ENCODE peak calls at places on chromosome 9, in ten cellular contexts. E is foreskin keratinocyte, C is OCI-LY7, M is GM10248, A is HT1080, Q is head of caudate nucleus, H is iris pigment epithelial cell, J is WTC11, B is sciatic nerve, P is HAP-1. R is an unnamed sample.

GRCh38 chr9:134225186-134225585 is 60.8 kb upstream of the RNU6ATAC start:
- DNase-seq in B (no peak), C (peak), E (no peak), P (no peak), M (no peak), Q (no peak), J (no peak), A (no peak), H (no peak), R (no peak)

GRCh38 chr9:81683214-81683613 is 6.1 kb downstream of the TLE1 start:
- DNase-seq in C (no peak), J (no peak), E (no peak), H (no peak), P (no peak), B (no peak), M (no peak), A (no peak), Q (no peak), R (no peak)

GRCh38 chr9:120877276-120878034 is 467 bp upstream of the PHF19 start:
- DNase-seq in H (peak), Q (peak), B (peak), A (peak), M (peak), C (peak), J (peak), E (peak), P (peak), R (peak)

GRCh38 chr9:69085523-69086283 is 50.2 kb downstream of the FXN start:
- DNase-seq in A (no peak), E (no peak), M (no peak), C (no peak), H (peak), J (no peak), B (no peak), Q (no peak), P (no peak), R (no peak)

GRCh38 chr9:37753489-37754190 is at the start of gene TRMT10B:
- DNase-seq in M (peak), J (peak), A (peak), H (peak), B (peak), E (peak), P (peak), Q (peak), C (no peak), R (peak)

GRCh38 chr9:81237565-81238231 is 451.6 kb downstream of the TLE1 start:
- DNase-seq in B (no peak), Q (no peak), A (no peak), P (no peak), M (no peak), C (no peak), J (no peak), H (no peak), E (no peak), R (no peak)

GRCh38 chr9:115998661-115999060 is 154.9 kb upstream of the PAPPA start:
- DNase-seq in J (no peak), P (no peak), A (no peak), M (no peak), E (no peak), Q (no peak), H (peak), B (no peak), C (no peak), R (no peak)

GRCh38 chr9:128084746-128085145 is 16.7 kb downstream of the SLC25A25 start:
- DNase-seq in E (no peak), J (no peak), H (no peak), B (no peak), C (no peak), Q (no peak), M (no peak), P (no peak), A (no peak), R (no peak)

GRCh38 chr9:130028493-130029222 is 14.3 kb downstream of the FNBP1 start:
- DNase-seq in B (no peak), C (no peak), Q (no peak), H (no peak), E (no peak), A (no peak), J (no peak), M (no peak), P (no peak), R (no peak)

GRCh38 chr9:116861321-116861720 is 174.2 kb downstream of the TRIM32 start:
- DNase-seq in B (no peak), Q (no peak), E (no peak), H (no peak), P (no peak), M (no peak), A (no peak), C (no peak), J (no peak), R (no peak)

GRCh38 chr9:78320030-78320693 is 23.2 kb downstream of the PSAT1 start:
- DNase-seq in P (no peak), M (no peak), H (no peak), A (no peak), B (no peak), E (no peak), C (no peak), J (no peak), Q (no peak), R (no peak)

GRCh38 chr9:114214181-114214580 is 58.8 kb downstream of the COL27A1 start:
- DNase-seq in A (no peak), Q (no peak), H (peak), C (no peak), M (no peak), E (peak), P (no peak), J (no peak), B (no peak), R (no peak)

GRCh38 chr9:17824191-17824926 is 245.5 kb downstream of the SH3GL2 start:
- DNase-seq in Q (no peak), H (peak), B (no peak), J (no peak), A (no peak), E (no peak), C (no peak), P (no peak), M (no peak), R (no peak)

GRCh38 chr9:126486276-126486675 is 127.5 kb upstream of the LMX1B start:
- DNase-seq in J (no peak), Q (no peak), C (no peak), B (no peak), A (no peak), H (no peak), M (no peak), E (no peak), P (no peak), R (no peak)

GRCh38 chr9:15157371-15157770 is 149.6 kb downstream of the TTC39B start:
- DNase-seq in H (peak), J (no peak), M (no peak), C (no peak), B (no peak), P (no peak), A (peak), E (peak), Q (no peak), R (no peak)

GRCh38 chr9:89359018-89359417 is 40.7 kb downstream of the SECISBP2 start:
- DNase-seq in J (no peak), Q (peak), E (no peak), H (peak), A (no peak), B (no peak), C (no peak), M (no peak), P (no peak), R (no peak)

GRCh38 chr9:127680226-127680625 is 26.6 kb upstream of the CFAP157 start:
- DNase-seq in B (no peak), P (no peak), Q (no peak), J (no peak), E (no peak), C (no peak), A (no peak), M (no peak), H (no peak), R (no peak)

GRCh38 chr9:121916008-121916407 is 177.1 kb downstream of the TTLL11 start:
- DNase-seq in M (no peak), Q (no peak), C (no peak), E (peak), B (no peak), H (peak), P (no peak), A (no peak), J (no peak), R (no peak)

GRCh38 chr9:8845376-8845775 is 1045.8 kb upstream of the DMAC1 start:
- DNase-seq in M (no peak), H (no peak), P (no peak), J (no peak), C (no peak), E (no peak), A (no peak), Q (peak), B (no peak), R (no peak)

GRCh38 chr9:74960548-74960947 is 7.8 kb upstream of the C9orf40 start:
- DNase-seq in P (no peak), H (peak), E (peak), B (no peak), A (peak), Q (no peak), J (no peak), C (no peak), M (no peak), R (no peak)

GRCh38 chr9:120965344-120966004 is 38.9 kb upstream of the TRAF1 start:
- DNase-seq in A (no peak), E (no peak), B (no peak), P (peak), H (no peak), M (no peak), Q (peak), J (peak), C (no peak), R (no peak)

GRCh38 chr9:95130484-95130883 is 187.0 kb downstream of the FANCC start:
- DNase-seq in H (no peak), C (no peak), E (no peak), M (no peak), J (peak), Q (no peak), P (no peak), B (no peak), A (no peak), R (no peak)

GRCh38 chr9:108439967-108440366 is 415.8 kb downstream of the ACTL7B start:
- DNase-seq in C (no peak), E (peak), M (no peak), H (peak), Q (no peak), A (peak), P (no peak), B (no peak), J (no peak), R (no peak)

GRCh38 chr9:84170521-84171141 is 169.9 kb downstream of the SLC28A3 start:
- DNase-seq in H (peak), M (no peak), J (peak), B (peak), E (peak), C (no peak), P (no peak), A (peak), Q (no peak), R (peak)

GRCh38 chr9:83596899-83597504 is 25.9 kb upstream of the IDNK start:
- DNase-seq in C (peak), H (peak), P (peak), J (peak), M (peak), Q (no peak), B (no peak), E (peak), A (peak), R (peak)

GRCh38 chr9:32884482-32884881 is 101.1 kb downstream of the TMEM215 start:
- DNase-seq in M (no peak), B (no peak), H (no peak), P (no peak), A (no peak), C (no peak), E (no peak), J (no peak), Q (no peak), R (no peak)

GRCh38 chr9:103266064-103266463 is 270.9 kb downstream of the CYLC2 start:
- DNase-seq in A (no peak), P (no peak), B (no peak), E (no peak), Q (no peak), C (no peak), M (no peak), J (no peak), H (no peak), R (no peak)

GRCh38 chr9:132241840-132242620 is 80.2 kb downstream of the NTNG2 start:
- DNase-seq in A (no peak), C (peak), E (no peak), M (peak), Q (no peak), P (peak), B (no peak), H (peak), J (no peak), R (peak)

GRCh38 chr9:31606678-31607077 is 777.8 kb upstream of the ACO1 start:
- DNase-seq in P (no peak), E (no peak), M (no peak), H (no peak), Q (no peak), J (no peak), A (no peak), B (no peak), C (no peak), R (no peak)